ENCODE peak calls at places on chromosomes 7 and 10, in four cellular contexts. Y, R, H and I are unnamed samples. For H3K27me3, the result is how much of the 10 kb centered on the place peaks cover.

GRCh38 chr7:70738080-70738479 is 393.9 kb upstream of the GALNT17 start:
- DNase-seq in R (no peak), Y (peak), H (no peak), I (peak)

GRCh38 chr7:38574121-38574520 is 57.1 kb downstream of the AMPH start:
- DNase-seq in R (no peak), Y (no peak), H (no peak), I (peak)

GRCh38 chr7:69941077-69941476 is 342.8 kb downstream of the AUTS2 start:
- DNase-seq in Y (no peak), H (no peak), R (no peak), I (no peak)

GRCh38 chr10:5538446-5538845 is 13.7 kb downstream of the CALML3 start:
- DNase-seq in H (no peak), R (no peak), Y (no peak), I (peak)

GRCh38 chr7:122329145-122329802 is 24.7 kb upstream of the FEZF1 start:
- DNase-seq in R (no peak), H (no peak), Y (no peak), I (no peak)

GRCh38 chr7:107953924-107954303 is 49.0 kb downstream of the LAMB1 start:
- DNase-seq in Y (no peak), R (no peak), H (no peak), I (no peak)

GRCh38 chr7:124031919-124032318 is 948 bp downstream of the TMEM229A start:
- DNase-seq in H (no peak), Y (no peak), R (peak), I (no peak)

GRCh38 chr7:1855396-1856160 is 185.5 kb downstream of the ELFN1 start:
- DNase-seq in R (no peak), Y (no peak), H (no peak), I (no peak)

GRCh38 chr10:77320852-77321496 is 316.6 kb downstream of the KCNMA1 start:
- DNase-seq in Y (no peak), H (no peak), R (no peak), I (no peak)

GRCh38 chr10:80468002-80468401 is 13.9 kb downstream of the TSPAN14 start:
- DNase-seq in H (peak), Y (no peak), R (no peak), I (no peak)
- H3K4me3 ChIP-seq in H (peak), Y (no peak), R (no peak), I (no peak)

GRCh38 chr10:101044117-101044516 is 13.1 kb downstream of the SFXN3 start:
- DNase-seq in Y (no peak), R (no peak), H (no peak), I (no peak)

GRCh38 chr10:101042667-101043355 is 11.8 kb downstream of the SFXN3 start:
- DNase-seq in R (peak), Y (peak), H (peak), I (peak)

GRCh38 chr10:101041252-101041761 is 10.3 kb downstream of the SFXN3 start:
- DNase-seq in R (peak), H (peak), Y (no peak), I (peak)

GRCh38 chr10:101042118-101042517 is 11.1 kb downstream of the SFXN3 start:
- DNase-seq in Y (no peak), H (no peak), R (no peak), I (no peak)

DNA sequence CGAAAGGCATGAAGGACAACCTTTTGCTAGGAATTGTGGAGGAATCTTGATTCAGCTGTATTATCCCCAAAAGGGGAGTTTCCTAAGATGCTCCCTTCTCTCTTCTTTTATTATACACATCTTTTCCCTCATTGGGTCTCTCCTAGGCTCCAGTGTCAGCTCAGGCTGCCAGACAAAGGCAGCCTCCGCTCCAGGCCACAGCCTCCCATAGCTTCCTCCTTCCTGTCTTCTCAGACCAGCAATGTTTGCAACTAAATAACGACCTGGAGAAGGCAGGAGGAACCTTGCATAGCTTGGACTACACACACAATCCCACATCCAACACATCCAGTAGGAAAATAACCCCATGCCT is 12.3 kb downstream of the SFXN3 start:
- DNase-seq in H (no peak), Y (no peak), R (no peak), I (no peak)
- H3K27me3 ChIP-seq in H (under half), Y (under half), R (under half), I (under half)

GRCh38 chr10:28627102-28627501 is 50.2 kb upstream of the BAMBI start:
- DNase-seq in H (no peak), Y (no peak), R (no peak), I (peak)
- H3K4me3 ChIP-seq in H (no peak), Y (no peak), R (no peak), I (no peak)

DNA sequence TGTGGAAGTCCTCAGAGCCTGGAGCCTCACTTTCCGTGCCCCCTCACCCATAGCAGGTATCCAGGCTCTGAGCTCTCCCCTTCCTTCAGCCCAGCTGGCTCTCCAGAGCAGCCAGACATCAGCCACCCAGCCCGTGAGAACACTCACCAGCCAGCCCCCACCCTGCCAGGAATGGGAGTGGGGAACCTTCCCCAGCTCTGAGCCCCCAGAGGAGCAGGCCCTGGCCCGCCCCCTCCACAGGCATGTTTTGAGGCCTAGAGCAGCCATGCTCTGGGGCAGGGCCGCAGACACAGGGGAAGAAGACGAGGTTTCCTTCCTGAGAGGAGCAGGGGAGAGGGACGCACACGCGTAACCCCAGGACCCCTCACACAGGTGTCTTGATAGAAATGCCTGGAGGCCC is 70.0 kb upstream of the COL13A1 start:
- DNase-seq in Y (no peak), H (no peak), R (no peak), I (no peak)
- H3K27me3 ChIP-seq in Y (under half), H (under half), R (under half), I (under half)

GRCh38 chr7:26397326-26397725 is 105.7 kb downstream of the SNX10 start:
- DNase-seq in Y (no peak), R (no peak), H (no peak), I (no peak)
- H3K4me3 ChIP-seq in Y (no peak), R (no peak), H (no peak), I (no peak)

GRCh38 chr7:87604264-87604663 is 3.6 kb upstream of the ABCB1 start:
- DNase-seq in H (no peak), Y (no peak), R (no peak), I (no peak)
- H3K27me3 ChIP-seq in H (under half), Y (under half), R (under half), I (half or more)

DNA sequence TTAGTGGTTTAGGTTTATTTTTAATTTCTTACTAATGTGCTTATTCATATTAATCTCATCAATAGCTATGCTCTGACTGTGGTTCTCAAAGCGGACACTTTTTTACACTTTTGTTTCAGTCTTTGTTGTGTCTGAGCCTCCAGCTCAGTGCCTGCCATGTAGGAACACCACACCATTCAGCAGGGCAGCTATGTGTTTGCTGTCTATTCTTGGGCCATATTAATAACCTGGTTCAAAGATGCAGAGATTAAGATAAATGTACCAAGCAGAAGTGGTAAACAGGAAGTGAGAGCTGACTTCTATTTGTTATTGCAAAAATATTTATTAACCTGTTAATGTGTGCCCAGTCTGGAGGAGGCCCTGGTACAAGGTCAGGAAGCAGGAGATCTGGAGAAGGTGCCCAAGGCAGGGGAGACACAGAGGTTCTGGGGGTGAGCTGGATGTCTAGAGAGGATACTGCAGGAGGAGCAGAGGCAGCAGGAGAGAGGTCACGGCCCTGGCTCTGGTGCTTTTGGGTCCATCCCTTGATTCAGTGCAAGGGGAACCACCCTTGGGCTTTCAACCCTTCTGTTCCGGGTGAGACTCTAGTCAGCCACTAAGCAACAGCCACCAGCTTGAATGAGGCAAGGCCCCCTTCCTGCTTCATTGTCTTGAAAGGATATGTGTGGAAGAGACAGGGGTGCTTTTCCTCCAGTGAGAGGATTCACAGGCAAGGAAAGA is 1.9 kb downstream of the TBXAS1 start:
- DNase-seq in R (no peak), H (no peak), Y (no peak), I (no peak)
- H3K4me3 ChIP-seq in R (no peak), H (no peak), Y (no peak), I (no peak)